ENCODE peak calls at places on chromosomes 4 and X, in four cellular contexts. T is Calu3, S is adrenal gland, I is uterus. M is an unnamed sample.

GRCh38 chrX:72048515-72049455 is 82.9 kb downstream of the RTL5 start:
- DNase-seq in T (no peak), S (no peak), I (no peak), M (peak; percentile 18)

GRCh38 chrX:21369613-21370012 is 4.6 kb upstream of the CNKSR2 start:
- DNase-seq in T (no peak), S (no peak), I (no peak), M (no peak)

GRCh38 chr4:3302164-3302785 is 9.5 kb downstream of the RGS12 start:
- DNase-seq in T (no peak), S (no peak), I (peak; percentile 40), M (peak; percentile 74)

GRCh38 chr4:100286601-100287000 is 96.3 kb upstream of the DDIT4L start:
- DNase-seq in T (no peak), S (no peak), I (no peak), M (no peak)

GRCh38 chrX:7925867-7926472 is 1.2 kb downstream of the PNPLA4 start:
- DNase-seq in T (peak; percentile 64), S (peak; percentile 70), I (peak; percentile 20), M (peak; percentile 34)

GRCh38 chr4:1356181-1356998 is 9.4 kb downstream of the UVSSA start:
- DNase-seq in T (peak; percentile 48), S (peak; percentile 80), I (peak; percentile 46), M (peak; percentile 47)

GRCh38 chrX:13024911-13025454 is 19.4 kb downstream of the FAM9C start:
- DNase-seq in T (no peak), S (no peak), I (no peak), M (no peak)

GRCh38 chrX:39736219-39737211 is 361.2 kb downstream of the BCOR start:
- DNase-seq in T (peak; percentile 75), S (peak; percentile 91), I (peak; percentile 71), M (no peak)

GRCh38 chrX:120791013-120791643 is 84.5 kb downstream of the CT47B1 start:
- DNase-seq in T (peak; percentile 58), S (peak; percentile 80), I (peak; percentile 50), M (no peak)

DNA sequence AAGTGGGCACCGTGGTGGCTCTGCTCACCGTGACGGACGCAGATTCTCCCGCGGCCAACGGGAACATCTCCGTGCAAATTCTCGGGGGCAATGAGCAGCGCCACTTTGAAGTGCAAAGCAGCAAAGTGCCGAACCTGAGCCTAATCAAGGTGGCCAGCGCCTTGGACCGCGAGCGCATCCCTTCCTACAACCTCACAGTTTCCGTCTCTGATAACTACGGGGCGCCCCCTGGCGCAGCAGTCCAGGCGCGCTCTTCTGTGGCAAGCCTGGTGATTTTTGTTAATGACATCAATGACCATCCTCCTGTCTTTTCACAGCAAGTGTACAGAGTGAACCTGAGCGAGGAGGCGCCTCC is 2.7 kb downstream of the FAT4 start:
- DNase-seq in T (no peak), S (peak; percentile 31), I (peak; percentile 34), M (peak; percentile 45)
- TF ChIP-seq CTCF in T (no peak), S (no peak), I (peak; percentile 48), M (peak; percentile 49)

GRCh38 chr4:180455226-180455625 is 1788.0 kb upstream of the TENM3 start:
- DNase-seq in T (no peak), S (no peak), I (no peak), M (no peak)

GRCh38 chr4:180449395-180449956 is 1793.7 kb upstream of the TENM3 start:
- DNase-seq in T (peak; percentile 53), S (peak; percentile 45), I (no peak), M (no peak)
- TF ChIP-seq CTCF in T (peak; percentile 33), S (peak; percentile 48), I (no peak), M (no peak)

GRCh38 chr4:76585270-76585669 is 150.2 kb downstream of the SHROOM3 start:
- DNase-seq in T (no peak), S (no peak), I (no peak), M (no peak)
- TF ChIP-seq CTCF in T (no peak), S (no peak), I (no peak), M (no peak)

GRCh38 chr4:28845158-28845557 is 1875.0 kb upstream of the PCDH7 start:
- DNase-seq in T (no peak), S (no peak), I (no peak), M (no peak)

GRCh38 chr4:28842271-28842670 is 1877.9 kb upstream of the PCDH7 start:
- DNase-seq in T (no peak), S (no peak), I (no peak), M (no peak)
- TF ChIP-seq CTCF in T (no peak), S (no peak), I (no peak), M (no peak)

DNA sequence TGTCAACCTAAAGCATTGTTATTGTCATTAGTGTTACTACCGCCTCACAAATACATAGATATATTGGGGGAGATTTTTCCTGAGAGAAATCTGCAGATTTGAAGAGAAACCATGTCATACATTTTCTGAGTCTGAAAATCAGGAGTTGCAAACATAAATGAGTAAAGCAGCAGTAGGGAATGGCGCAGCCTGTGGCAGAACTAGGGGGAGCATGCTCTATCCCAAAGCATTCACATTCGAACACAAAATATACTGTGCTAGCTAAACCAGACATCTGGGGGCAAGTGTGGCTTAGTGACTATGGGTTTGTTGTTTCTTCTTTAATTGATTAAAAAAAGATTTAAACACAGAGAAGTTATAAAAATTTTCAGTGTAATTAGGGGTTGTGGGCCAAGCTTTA is 83.2 kb downstream of the CPE start:
- DNase-seq in T (no peak), S (no peak), I (no peak), M (no peak)
- TF ChIP-seq CTCF in T (no peak), S (no peak), I (no peak), M (no peak)

GRCh38 chr4:7156273-7157139 is 35.8 kb upstream of the SORCS2 start:
- DNase-seq in T (no peak), S (peak; percentile 38), I (peak; percentile 65), M (no peak)
- TF ChIP-seq CTCF in T (no peak), S (peak; percentile 50), I (peak; percentile 85), M (no peak)

DNA sequence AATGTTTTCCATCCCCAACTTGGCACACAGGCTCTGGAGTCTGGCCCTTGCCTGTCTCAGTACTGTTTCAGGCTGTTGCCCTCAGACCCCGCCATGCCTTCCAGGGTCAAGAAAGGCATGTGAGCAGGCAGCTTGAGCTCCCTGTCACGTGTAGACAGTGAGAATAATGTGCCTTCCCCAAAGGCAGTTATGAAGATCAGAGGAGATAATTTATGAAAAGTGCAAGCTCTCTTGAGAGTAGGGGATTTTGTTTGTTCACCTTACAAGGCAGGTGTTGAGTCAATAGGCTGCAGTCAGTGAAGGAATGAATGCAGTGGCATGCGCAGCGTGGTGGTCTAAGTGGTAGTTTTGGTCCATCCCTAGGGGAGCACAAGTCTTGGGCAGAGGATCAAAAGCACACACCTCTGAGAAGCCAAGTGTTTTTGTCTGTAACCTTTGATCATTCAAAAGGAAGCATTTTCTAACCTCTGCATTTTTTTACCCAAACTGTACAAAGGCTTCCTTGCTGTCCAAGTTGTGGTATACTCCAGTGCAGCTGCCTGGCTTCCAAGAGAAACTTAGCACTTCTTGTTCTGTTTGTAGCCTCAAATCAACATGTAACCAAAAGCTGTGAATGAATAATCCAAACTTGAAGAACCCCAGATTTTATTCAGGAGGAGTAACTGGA is 14.4 kb downstream of the HADH start:
- DNase-seq in T (no peak), S (no peak), I (no peak), M (no peak)
- TF ChIP-seq CTCF in T (no peak), S (no peak), I (no peak), M (no peak)

GRCh38 chrX:136318895-136319597 is 18.3 kb downstream of the ADGRG4 start:
- DNase-seq in T (no peak), S (no peak), I (no peak), M (no peak)
- TF ChIP-seq CTCF in T (no peak), S (no peak), I (no peak), M (no peak)

M was measured in natural killer cell.